ENCODE peak calls at places on chromosomes 7 and 10, in ten cellular contexts. C is A549; J is SJCRH30; Q is brain microvascular endothelial cell; G is CD8-positive, alpha-beta T cell; Z is cardiac muscle cell; X is lower lobe of right lung; L is heart left ventricle; K is PC-9; M is Peyer's patch. Y is an unnamed sample.

GRCh38 chr7:40918701-40919271 is 784.0 kb downstream of the SUGCT start:
- DNase-seq in J (no peak), K (peak; percentile 55), C (no peak), M (no peak), X (no peak), L (no peak), Z (peak; percentile 34), Q (peak; percentile 78), G (no peak), Y (no peak)

GRCh38 chr7:105046414-105046813 is 32.4 kb downstream of the KMT2E start:
- DNase-seq in Z (peak; percentile 59), G (no peak), X (no peak), L (no peak), M (no peak), Q (no peak), K (no peak), J (no peak), C (no peak), Y (no peak)

GRCh38 chr7:116687801-116688201 is 15.8 kb downstream of the MET start:
- DNase-seq in L (no peak), M (no peak), C (peak; percentile 53), Z (peak; percentile 75), J (no peak), G (no peak), Q (peak; percentile 75), K (peak; percentile 59), X (no peak), Y (no peak)

GRCh38 chr7:39696631-39697030 is 73.3 kb downstream of the RALA start:
- DNase-seq in L (no peak), J (no peak), Q (no peak), M (no peak), X (no peak), Z (no peak), G (no peak), C (no peak), K (no peak), Y (no peak)

GRCh38 chr10:16612148-16612742 is 90.6 kb upstream of the C1QL3 start:
- DNase-seq in C (no peak), Q (peak; percentile 23), J (peak; percentile 42), G (no peak), K (peak; percentile 7), M (no peak), Z (peak; percentile 65), X (no peak), L (no peak), Y (no peak)

GRCh38 chr10:84590794-84591193 is 262.4 kb downstream of the CCSER2 start:
- DNase-seq in J (no peak), C (no peak), G (no peak), X (no peak), Q (no peak), L (peak; percentile 69), Z (no peak), K (no peak), M (no peak), Y (no peak)

GRCh38 chr10:86349474-86349873 is 17.1 kb downstream of the GRID1 start:
- DNase-seq in G (no peak), Q (no peak), M (no peak), L (no peak), Z (peak; percentile 23), X (peak; percentile 10), K (no peak), J (no peak), C (peak; percentile 52), Y (no peak)

GRCh38 chr7:29243777-29244655 is 49.4 kb downstream of the CHN2 start:
- DNase-seq in G (peak; percentile 43), M (peak; percentile 55), J (no peak), Q (no peak), Z (no peak), L (no peak), X (no peak), C (no peak), K (no peak), Y (no peak)

GRCh38 chr10:110808619-110809018 is 63.1 kb upstream of the PDCD4 start:
- DNase-seq in M (no peak), Z (no peak), L (no peak), J (no peak), Q (no peak), K (no peak), X (no peak), G (no peak), C (no peak), Y (no peak)

GRCh38 chr10:55629792-55630490 is 731.1 kb downstream of the ZWINT start:
- DNase-seq in C (peak; percentile 15), J (no peak), Q (peak; percentile 24), K (no peak), Z (peak; percentile 47), L (peak; percentile 32), M (no peak), X (no peak), G (no peak), Y (no peak)

GRCh38 chr10:4270116-4270515 is 485.1 kb upstream of the KLF6 start:
- DNase-seq in M (no peak), L (no peak), Z (peak; percentile 84), G (no peak), K (peak; percentile 24), J (peak; percentile 22), C (no peak), X (no peak), Q (peak; percentile 81), Y (no peak)

GRCh38 chr10:101559596-101560292 is 28.3 kb downstream of the POLL start:
- DNase-seq in Z (no peak), K (no peak), C (no peak), J (no peak), Q (no peak), M (no peak), X (no peak), G (no peak), L (no peak), Y (no peak)

GRCh38 chr10:63217120-63217605 is 84.0 kb downstream of the NRBF2 start:
- DNase-seq in J (no peak), C (peak; percentile 39), L (no peak), M (no peak), Q (peak; percentile 43), G (no peak), K (no peak), X (no peak), Z (peak; percentile 69), Y (no peak)

GRCh38 chr10:104501864-104502579 is 139.1 kb upstream of the SORCS3 start:
- DNase-seq in K (no peak), X (no peak), J (peak; percentile 13), M (no peak), Q (no peak), L (no peak), C (no peak), G (no peak), Z (no peak), Y (no peak)

GRCh38 chr7:157875230-157876179 is 538.7 kb downstream of the DNAJB6 start:
- DNase-seq in J (peak; percentile 47), Z (no peak), G (peak; percentile 55), Q (peak; percentile 58), K (peak; percentile 18), L (no peak), C (peak; percentile 43), M (no peak), X (no peak), Y (no peak)

GRCh38 chr10:28184810-28185209 is 118.1 kb downstream of the MPP7 start:
- DNase-seq in K (no peak), J (no peak), L (no peak), C (no peak), G (no peak), M (no peak), X (no peak), Z (no peak), Q (no peak), Y (no peak)

GRCh38 chr10:84205049-84205852 is 10.9 kb downstream of the CDHR1 start:
- DNase-seq in G (peak; percentile 66), Z (peak; percentile 53), L (peak; percentile 51), J (peak; percentile 12), K (peak; percentile 40), C (peak; percentile 62), M (peak; percentile 85), Q (peak; percentile 59), X (no peak), Y (no peak)

GRCh38 chr7:139749545-139749944 is 28.3 kb downstream of the HIPK2 start:
- DNase-seq in L (no peak), G (no peak), K (no peak), C (no peak), M (no peak), J (no peak), Q (no peak), Z (no peak), X (no peak), Y (no peak)

GRCh38 chr7:74291535-74291934 is 2.3 kb downstream of the CLIP2 start:
- DNase-seq in Q (no peak), X (no peak), L (no peak), K (no peak), J (no peak), M (no peak), Z (no peak), C (no peak), G (no peak), Y (no peak)
- H3K4me3 ChIP-seq in Q (peak overlapping the region; percentile 12), X (no peak overlapping the region), L (no peak overlapping the region), K (no peak overlapping the region), J (no peak overlapping the region), M (no peak overlapping the region), Z (no peak overlapping the region), C (no peak overlapping the region), G (no peak overlapping the region), Y (no peak overlapping the region)

GRCh38 chr10:124612611-124613498 is 131.3 kb downstream of the FAM53B start:
- DNase-seq in C (no peak), Q (peak; percentile 18), K (peak; percentile 79), X (no peak), L (no peak), G (peak; percentile 35), Z (peak; percentile 56), J (peak; percentile 80), M (peak; percentile 72), Y (no peak)
- H3K27ac ChIP-seq in C (no peak overlapping the region), Q (no peak overlapping the region), K (peak overlapping the region; percentile 61), X (no peak overlapping the region), L (peak overlapping the region; percentile 57), G (peak overlapping the region; percentile 12), Z (no peak overlapping the region), J (peak overlapping the region; percentile 26), M (peak overlapping the region; percentile 57), Y (peak overlapping the region; percentile 21)

DNA sequence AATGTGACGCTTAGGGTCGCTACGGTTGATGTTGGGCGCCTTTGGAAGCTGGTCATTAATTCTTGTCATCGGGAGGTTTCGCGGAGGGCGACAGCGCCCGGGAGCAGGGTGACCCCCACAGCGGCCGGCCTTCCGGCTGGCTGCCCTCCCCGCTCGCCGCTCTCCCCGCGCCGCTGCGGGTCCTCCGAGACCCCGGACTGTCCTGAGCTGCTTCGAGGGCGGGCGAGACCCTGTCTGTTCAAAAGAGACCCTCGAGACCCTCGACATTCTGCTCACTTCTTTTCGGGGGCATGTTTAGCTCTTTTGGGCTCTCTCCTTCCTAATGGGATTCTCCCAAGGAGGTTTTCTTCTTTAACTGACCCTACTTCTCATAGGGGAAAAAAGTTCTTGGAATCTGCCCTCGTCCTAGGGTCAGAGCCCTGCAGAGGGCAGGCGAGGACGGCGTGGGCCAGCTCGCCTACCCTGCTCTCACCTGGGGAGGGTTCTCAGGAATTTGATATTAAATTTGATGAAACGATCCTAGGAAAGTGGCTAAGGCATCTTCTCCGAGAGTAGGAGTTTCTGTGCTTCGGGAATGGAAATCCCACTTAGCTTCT is 257.0 kb downstream of the OTUD1 start:
- DNase-seq in G (no peak), K (no peak), C (no peak), Z (no peak), X (no peak), L (no peak), Q (no peak), M (no peak), J (no peak), Y (no peak)
- H3K4me3 ChIP-seq in G (no peak overlapping the region), K (no peak overlapping the region), C (no peak overlapping the region), Z (no peak overlapping the region), X (no peak overlapping the region), L (no peak overlapping the region), Q (no peak overlapping the region), M (no peak overlapping the region), J (peak overlapping the region; percentile 58), Y (no peak overlapping the region)

GRCh38 chr10:88582411-88582805 is 710 bp downstream of the RNLS start:
- DNase-seq in J (no peak), X (no peak), L (no peak), C (no peak), M (no peak), Q (no peak), G (no peak), Z (no peak), K (no peak), Y (no peak)
- H3K27ac ChIP-seq in J (no peak overlapping the region), X (peak overlapping the region; percentile 96), L (peak overlapping the region; percentile 93), C (peak overlapping the region; percentile 93), M (peak overlapping the region; percentile 89), Q (no peak overlapping the region), G (no peak overlapping the region), Z (no peak overlapping the region), K (no peak overlapping the region), Y (peak overlapping the region; percentile 87)